ENCODE peak calls at places on chromosome 6, in four cellular contexts. P, J, W and M are unnamed samples.

GRCh38 chr6:146857960-146858308 is 259.2 kb downstream of the ADGB start:
- DNase-seq in P (no peak), W (peak; percentile 65), J (no peak), M (peak; percentile 22)

GRCh38 chr6:35624341-35625070 is 64.2 kb downstream of the FKBP5 start:
- DNase-seq in J (no peak), W (no peak), P (peak; percentile 47), M (no peak)

GRCh38 chr6:22392711-22393110 is 95.9 kb upstream of the PRL start:
- DNase-seq in J (no peak), W (no peak), P (no peak), M (no peak)

GRCh38 chr6:32175322-32175710 is 568 bp downstream of the AGPAT1 start:
- DNase-seq in J (no peak), P (no peak), W (peak; percentile 24), M (no peak)

GRCh38 chr6:167685654-167686053 is 141.1 kb upstream of the AFDN start:
- DNase-seq in W (no peak), J (no peak), P (no peak), M (no peak)

GRCh38 chr6:113936093-113936934 is 34.6 kb downstream of the HDAC2 start:
- DNase-seq in P (peak; percentile 50), J (peak; percentile 24), W (peak; percentile 69), M (peak; percentile 54)

GRCh38 chr6:97841763-97842162 is 558.7 kb upstream of the MMS22L start:
- DNase-seq in J (no peak), W (no peak), P (no peak), M (no peak)

GRCh38 chr6:115444079-115444478 is 616.6 kb downstream of the FRK start:
- DNase-seq in J (no peak), W (no peak), P (no peak), M (no peak)

GRCh38 chr6:128914051-128914450 is 31.1 kb downstream of the LAMA2 start:
- DNase-seq in J (no peak), P (no peak), W (no peak), M (no peak)

GRCh38 chr6:30238178-30238795 is 25.1 kb upstream of the TRIM26 start:
- DNase-seq in P (peak; percentile 60), J (no peak), W (peak; percentile 65), M (peak; percentile 45)

GRCh38 chr6:169231790-169232506 is 21.7 kb downstream of the THBS2 start:
- DNase-seq in J (no peak), W (no peak), P (no peak), M (no peak)

GRCh38 chr6:44731485-44732095 is 344.1 kb downstream of the CDC5L start:
- DNase-seq in J (no peak), W (no peak), P (no peak), M (no peak)

GRCh38 chr6:152634773-152635172 is 2.4 kb downstream of the SYNE1 start:
- DNase-seq in W (no peak), P (no peak), J (no peak), M (no peak)

GRCh38 chr6:130933712-130934200 is 106.5 kb downstream of the SMLR1 start:
- DNase-seq in W (no peak), J (no peak), P (peak; percentile 98), M (no peak)

GRCh38 chr6:25278557-25278913 is 639 bp upstream of the CARMIL1 start:
- DNase-seq in W (no peak), P (no peak), J (no peak), M (no peak)

GRCh38 chr6:25278914-25279747 is at the start of gene CARMIL1:
- DNase-seq in W (peak; percentile 80), P (peak; percentile 54), J (no peak), M (peak; percentile 89)

GRCh38 chr6:25277857-25278256 is 1.3 kb upstream of the CARMIL1 start:
- DNase-seq in P (no peak), W (no peak), J (no peak), M (no peak)

GRCh38 chr6:25280617-25280990 is 1.4 kb downstream of the CARMIL1 start:
- DNase-seq in J (no peak), W (no peak), P (peak; percentile 45), M (no peak)

DNA sequence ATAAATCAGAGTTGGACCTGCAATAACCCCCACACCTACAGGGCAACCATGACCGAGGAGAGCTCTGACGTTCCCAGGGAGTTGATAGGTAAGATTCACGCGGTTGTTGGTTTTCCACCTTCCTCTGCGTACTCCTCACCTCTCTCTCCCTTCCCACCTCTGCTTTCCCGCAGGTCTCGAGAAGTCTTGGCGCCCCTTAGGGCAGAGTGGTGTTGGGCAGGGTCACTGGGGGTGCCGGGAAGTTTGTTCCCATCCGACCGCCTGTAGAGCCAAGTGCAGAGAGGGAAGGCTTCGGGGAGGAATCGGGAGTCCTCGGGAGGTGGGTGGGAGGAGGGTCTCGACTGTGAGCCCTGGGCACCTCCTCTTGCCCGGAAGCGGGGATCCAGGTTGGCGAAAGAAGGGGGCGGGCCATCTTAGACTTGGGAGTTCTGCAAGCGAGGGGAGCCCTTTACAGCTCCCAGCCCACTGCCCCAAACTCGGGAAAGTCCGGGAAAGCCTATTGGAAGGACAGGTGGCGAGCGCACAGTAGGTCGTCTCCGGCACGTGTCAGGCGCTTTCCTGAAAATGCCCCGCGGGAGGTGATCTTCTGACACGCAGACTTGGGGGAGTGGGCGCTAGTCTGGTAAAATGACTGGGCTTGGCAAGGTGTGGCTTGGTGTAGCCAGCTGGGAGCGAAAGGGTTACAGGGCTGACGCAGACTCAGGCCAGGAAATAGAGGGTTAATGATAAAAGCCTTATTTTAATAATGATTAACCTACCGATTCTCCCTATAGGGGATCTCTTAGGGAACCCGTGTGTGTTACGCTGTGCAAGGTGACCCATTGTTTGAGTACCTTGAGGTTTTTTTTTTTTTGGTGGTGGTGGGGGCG is 808 bp downstream of the CARMIL1 start:
- DNase-seq in P (peak; percentile 30), W (no peak), J (no peak), M (peak; percentile 27)
- TF ChIP-seq FOXM1 in P (no peak), W (no peak), J (no peak), M (no peak)

DNA sequence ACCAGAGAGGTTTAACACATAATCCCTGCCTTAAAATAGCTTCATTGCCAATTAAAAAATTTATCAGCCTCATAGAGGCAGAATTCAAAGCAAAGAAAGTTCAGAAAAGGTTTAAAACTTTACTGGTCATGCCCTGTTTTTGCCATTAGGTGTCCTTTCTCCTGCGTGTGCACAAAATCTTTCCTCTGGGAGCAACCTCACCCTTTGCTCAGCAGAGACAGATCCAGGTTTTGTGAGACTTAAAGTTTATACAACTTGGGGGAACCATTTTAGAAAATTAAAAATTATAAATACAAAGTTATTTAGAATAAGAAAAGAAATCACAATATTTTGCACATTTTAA is 41.8 kb upstream of the SLC22A16 start:
- DNase-seq in W (peak; percentile 16), P (peak; percentile 34), J (no peak), M (peak; percentile 76)
- TF ChIP-seq FOXM1 in W (no peak), P (no peak), J (no peak), M (no peak)

GRCh38 chr6:101534821-101535220 is 141.3 kb downstream of the GRIK2 start:
- DNase-seq in P (no peak), W (no peak), J (no peak), M (no peak)

GRCh38 chr6:101527467-101527866 is 134.0 kb downstream of the GRIK2 start:
- DNase-seq in P (no peak), J (no peak), W (no peak), M (no peak)

GRCh38 chr6:101534386-101534785 is 140.9 kb downstream of the GRIK2 start:
- DNase-seq in P (no peak), J (no peak), W (no peak), M (no peak)

DNA sequence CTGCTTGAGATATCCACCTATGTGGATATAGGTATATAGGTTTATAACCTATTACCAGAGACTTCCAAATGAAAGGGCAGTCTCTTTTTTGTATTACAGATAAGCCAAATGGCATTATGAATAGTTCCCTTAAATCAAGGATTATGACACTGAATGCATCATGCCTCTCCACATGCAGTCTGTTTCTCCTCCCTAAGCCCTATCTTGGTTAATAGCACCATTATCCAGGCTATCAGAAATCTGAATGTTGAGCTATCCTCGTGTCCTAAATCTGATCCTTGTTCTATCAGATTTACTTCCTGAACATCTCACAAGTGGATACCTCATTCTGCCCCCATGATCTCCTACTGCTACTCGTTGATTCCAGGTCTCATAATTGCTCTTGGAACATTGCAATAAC is 138.0 kb downstream of the GRIK2 start:
- DNase-seq in P (no peak), W (no peak), J (no peak), M (no peak)
- TF ChIP-seq FOXM1 in P (no peak), W (no peak), J (no peak), M (no peak)

GRCh38 chr6:149855040-149855654 is 9.0 kb downstream of the LRP11 start:
- DNase-seq in J (no peak), P (peak; percentile 78), W (no peak), M (no peak)

GRCh38 chr6:149851461-149851860 is 12.7 kb downstream of the LRP11 start:
- DNase-seq in W (no peak), J (no peak), P (no peak), M (no peak)

GRCh38 chr6:149854532-149854931 is 9.6 kb downstream of the LRP11 start:
- DNase-seq in P (no peak), W (no peak), J (no peak), M (no peak)

GRCh38 chr6:149852881-149853280 is 11.3 kb downstream of the LRP11 start:
- DNase-seq in W (no peak), J (no peak), P (no peak), M (no peak)

GRCh38 chr6:149852180-149852579 is 12.0 kb downstream of the LRP11 start:
- DNase-seq in P (no peak), W (no peak), J (peak; percentile 13), M (no peak)
- TF ChIP-seq FOXM1 in P (no peak), W (no peak), J (no peak), M (no peak)

DNA sequence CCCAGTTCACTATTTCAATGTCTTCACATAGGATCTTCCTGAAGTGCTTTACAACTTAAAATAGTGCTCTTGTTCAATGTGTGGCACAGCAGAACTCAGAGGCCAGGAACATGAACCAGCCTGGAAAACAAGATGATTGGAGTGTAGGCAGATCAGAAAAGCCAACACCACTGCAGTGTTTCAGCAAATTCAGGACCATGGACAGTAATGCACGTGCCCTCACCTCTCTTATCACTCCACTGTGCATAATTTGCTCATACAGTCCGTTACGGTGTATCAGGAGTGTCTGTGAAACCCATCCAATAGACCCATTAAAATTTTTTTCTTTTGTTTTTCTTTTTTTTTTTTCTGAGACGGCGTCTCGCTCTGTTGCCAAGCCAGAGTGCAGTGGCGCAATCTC is 27.6 kb upstream of the HACE1 start:
- DNase-seq in W (peak; percentile 47), J (no peak), P (peak; percentile 52), M (peak; percentile 37)
- TF ChIP-seq FOXM1 in W (no peak), J (no peak), P (peak; percentile 64), M (no peak)

GRCh38 chr6:127290391-127290963 is 23.8 kb downstream of the RNF146 start:
- DNase-seq in P (no peak), W (no peak), J (no peak), M (no peak)

GRCh38 chr6:127289934-127290333 is 23.3 kb downstream of the RNF146 start:
- DNase-seq in P (no peak), J (no peak), W (no peak), M (no peak)

GRCh38 chr6:127288705-127289104 is 22.0 kb downstream of the RNF146 start:
- DNase-seq in W (no peak), J (no peak), P (no peak), M (no peak)

DNA sequence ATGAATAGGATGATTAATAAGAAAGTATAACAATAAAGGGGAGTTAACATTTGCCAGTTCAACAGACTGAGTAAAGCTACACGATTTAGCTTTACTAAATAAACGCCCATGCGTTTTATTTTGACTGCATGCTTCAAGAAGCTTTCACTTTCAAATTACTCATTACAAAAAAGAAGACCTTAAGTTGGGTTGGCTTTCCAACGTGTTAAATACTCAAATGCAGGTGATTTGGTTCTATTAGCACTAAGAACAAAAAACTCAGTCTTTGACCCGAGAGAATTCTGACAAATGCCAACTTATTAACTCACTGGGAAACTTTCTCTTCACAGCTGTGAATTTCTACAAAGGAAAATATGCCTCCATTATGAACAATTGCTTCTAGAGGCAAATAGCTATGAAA is 24.8 kb downstream of the RNF146 start:
- DNase-seq in J (peak; percentile 39), P (no peak), W (no peak), M (no peak)
- TF ChIP-seq FOXM1 in J (no peak), P (no peak), W (no peak), M (no peak)